ENCODE peak calls at places on chromosomes 7 and 10, in four cellular contexts. One of them, this sample, is unnamed.

GRCh38 chr10:15341502-15342128 is 29.5 kb downstream of the FAM171A1 start:
- DNase-seq in astrocyte: no peak
- DNase-seq in astrocyte of the spinal cord: no peak
- DNase-seq in small intestine: no peak
- DNase-seq in this sample: no peak

GRCh38 chr7:39300276-39300675 is 265.9 kb upstream of the YAE1 start:
- DNase-seq in astrocyte: no peak
- DNase-seq in astrocyte of the spinal cord: no peak
- DNase-seq in small intestine: no peak
- DNase-seq in this sample: no peak

GRCh38 chr7:113768256-113768847 is 150.5 kb downstream of the PPP1R3A start:
- DNase-seq in astrocyte: peak
- DNase-seq in astrocyte of the spinal cord: peak
- DNase-seq in small intestine: peak
- DNase-seq in this sample: no peak

GRCh38 chr10:90742189-90742588 is 115.7 kb downstream of the HTR7 start:
- DNase-seq in astrocyte: peak
- DNase-seq in astrocyte of the spinal cord: peak
- DNase-seq in small intestine: no peak
- DNase-seq in this sample: no peak

GRCh38 chr10:132699411-132700167 is 86.4 kb downstream of the NKX6-2 start:
- DNase-seq in astrocyte: no peak
- DNase-seq in astrocyte of the spinal cord: no peak
- DNase-seq in small intestine: no peak
- DNase-seq in this sample: no peak

GRCh38 chr7:106731637-106732036 is 70.7 kb upstream of the CCDC71L start:
- DNase-seq in astrocyte: peak
- DNase-seq in astrocyte of the spinal cord: no peak
- DNase-seq in small intestine: no peak
- DNase-seq in this sample: no peak

GRCh38 chr7:152200395-152200794 is 174.9 kb downstream of the GALNT11 start:
- DNase-seq in astrocyte: no peak
- DNase-seq in astrocyte of the spinal cord: no peak
- DNase-seq in small intestine: no peak
- DNase-seq in this sample: no peak

GRCh38 chr10:47184724-47185330 is 115.2 kb upstream of the GDF10 start:
- DNase-seq in astrocyte: no peak
- DNase-seq in astrocyte of the spinal cord: no peak
- DNase-seq in small intestine: no peak
- DNase-seq in this sample: no peak

GRCh38 chr7:111147708-111148107 is 56.8 kb downstream of the LRRN3 start:
- DNase-seq in astrocyte: no peak
- DNase-seq in astrocyte of the spinal cord: no peak
- DNase-seq in small intestine: no peak
- DNase-seq in this sample: no peak

GRCh38 chr7:40700653-40701475 is 566.1 kb downstream of the SUGCT start:
- DNase-seq in astrocyte: peak
- DNase-seq in astrocyte of the spinal cord: peak
- DNase-seq in small intestine: no peak
- DNase-seq in this sample: no peak

GRCh38 chr10:76150139-76150885 is 718.9 kb downstream of the LRMDA start:
- DNase-seq in astrocyte: peak
- DNase-seq in astrocyte of the spinal cord: peak
- DNase-seq in small intestine: no peak
- DNase-seq in this sample: peak

GRCh38 chr7:539731-540411 is 20.2 kb upstream of the PDGFA start:
- DNase-seq in astrocyte: peak
- DNase-seq in astrocyte of the spinal cord: peak
- DNase-seq in small intestine: peak
- DNase-seq in this sample: peak

GRCh38 chr10:47023237-47024045 is 112.2 kb downstream of the PTPN20 start:
- DNase-seq in astrocyte: no peak
- DNase-seq in astrocyte of the spinal cord: no peak
- DNase-seq in small intestine: no peak
- DNase-seq in this sample: no peak

GRCh38 chr10:111822661-111823060 is 360.9 kb downstream of the GPAM start:
- DNase-seq in astrocyte: peak
- DNase-seq in astrocyte of the spinal cord: no peak
- DNase-seq in small intestine: no peak
- DNase-seq in this sample: no peak

GRCh38 chr10:46006219-46006618 is 24.2 kb downstream of the NCOA4 start:
- DNase-seq in astrocyte: peak
- DNase-seq in astrocyte of the spinal cord: peak
- DNase-seq in small intestine: no peak
- DNase-seq in this sample: no peak

GRCh38 chr10:82440775-82441174 is 565.8 kb downstream of the NRG3 start:
- DNase-seq in astrocyte: no peak
- DNase-seq in astrocyte of the spinal cord: no peak
- DNase-seq in small intestine: no peak
- DNase-seq in this sample: no peak

GRCh38 chr10:57992321-57993077 is 275.2 kb downstream of the IPMK start:
- DNase-seq in astrocyte: peak
- DNase-seq in astrocyte of the spinal cord: peak
- DNase-seq in small intestine: peak
- DNase-seq in this sample: no peak

GRCh38 chr10:123560301-123561144 is 105.6 kb upstream of the GPR26 start:
- DNase-seq in astrocyte: no peak
- DNase-seq in astrocyte of the spinal cord: no peak
- DNase-seq in small intestine: no peak
- DNase-seq in this sample: no peak

GRCh38 chr7:140314571-140315480 is 83.5 kb downstream of the SLC37A3 start:
- DNase-seq in astrocyte: no peak
- DNase-seq in astrocyte of the spinal cord: no peak
- DNase-seq in small intestine: no peak
- DNase-seq in this sample: no peak

GRCh38 chr10:102352066-102352715 is 43.3 kb upstream of the NFKB2 start:
- DNase-seq in astrocyte: no peak
- DNase-seq in astrocyte of the spinal cord: peak
- DNase-seq in small intestine: peak
- DNase-seq in this sample: peak

GRCh38 chr7:39702133-39702532 is 78.8 kb downstream of the RALA start:
- DNase-seq in astrocyte: no peak
- DNase-seq in astrocyte of the spinal cord: no peak
- DNase-seq in small intestine: no peak
- DNase-seq in this sample: no peak

GRCh38 chr7:490461-491291 is 29.0 kb downstream of the PDGFA start:
- DNase-seq in astrocyte: no peak
- DNase-seq in astrocyte of the spinal cord: no peak
- DNase-seq in small intestine: no peak
- DNase-seq in this sample: no peak

GRCh38 chr10:62972103-62972502 is 155.9 kb upstream of the EGR2 start:
- DNase-seq in astrocyte: peak
- DNase-seq in astrocyte of the spinal cord: no peak
- DNase-seq in small intestine: no peak
- DNase-seq in this sample: no peak

GRCh38 chr10:52653510-52653909 is 119.1 kb downstream of the MBL2 start:
- DNase-seq in astrocyte: no peak
- DNase-seq in astrocyte of the spinal cord: no peak
- DNase-seq in small intestine: peak
- DNase-seq in this sample: no peak

GRCh38 chr10:70508912-70509366 is 30.4 kb downstream of the PALD1 start:
- DNase-seq in astrocyte: no peak
- DNase-seq in astrocyte of the spinal cord: peak
- DNase-seq in small intestine: peak
- DNase-seq in this sample: peak

GRCh38 chr7:74452748-74453320 is 872 bp upstream of the GTF2IRD1 start:
- DNase-seq in astrocyte: peak
- DNase-seq in astrocyte of the spinal cord: peak
- DNase-seq in small intestine: peak
- DNase-seq in this sample: peak

GRCh38 chr7:1850111-1850975 is 180.3 kb downstream of the ELFN1 start:
- DNase-seq in astrocyte: no peak
- DNase-seq in astrocyte of the spinal cord: no peak
- DNase-seq in small intestine: no peak
- DNase-seq in this sample: peak

GRCh38 chr10:46542567-46543323 is 13.7 kb downstream of the GPRIN2 start:
- DNase-seq in astrocyte: no peak
- DNase-seq in astrocyte of the spinal cord: no peak
- DNase-seq in small intestine: no peak
- DNase-seq in this sample: no peak

GRCh38 chr7:1947586-1948217 is 277.6 kb downstream of the ELFN1 start:
- DNase-seq in astrocyte: no peak
- DNase-seq in astrocyte of the spinal cord: no peak
- DNase-seq in small intestine: no peak
- DNase-seq in this sample: no peak

GRCh38 chr7:131621652-131622051 is 65.2 kb upstream of the PODXL start:
- DNase-seq in astrocyte: no peak
- DNase-seq in astrocyte of the spinal cord: no peak
- DNase-seq in small intestine: no peak
- DNase-seq in this sample: no peak

GRCh38 chr7:131626643-131627042 is 70.2 kb upstream of the PODXL start:
- DNase-seq in astrocyte: no peak
- DNase-seq in astrocyte of the spinal cord: no peak
- DNase-seq in small intestine: no peak
- DNase-seq in this sample: no peak

GRCh38 chr7:131625817-131626372 is 69.5 kb upstream of the PODXL start:
- DNase-seq in astrocyte: peak
- DNase-seq in astrocyte of the spinal cord: peak
- DNase-seq in small intestine: no peak
- DNase-seq in this sample: no peak

GRCh38 chr7:131623154-131623553 is 66.7 kb upstream of the PODXL start:
- DNase-seq in astrocyte: peak
- DNase-seq in astrocyte of the spinal cord: peak
- DNase-seq in small intestine: peak
- DNase-seq in this sample: peak

DNA sequence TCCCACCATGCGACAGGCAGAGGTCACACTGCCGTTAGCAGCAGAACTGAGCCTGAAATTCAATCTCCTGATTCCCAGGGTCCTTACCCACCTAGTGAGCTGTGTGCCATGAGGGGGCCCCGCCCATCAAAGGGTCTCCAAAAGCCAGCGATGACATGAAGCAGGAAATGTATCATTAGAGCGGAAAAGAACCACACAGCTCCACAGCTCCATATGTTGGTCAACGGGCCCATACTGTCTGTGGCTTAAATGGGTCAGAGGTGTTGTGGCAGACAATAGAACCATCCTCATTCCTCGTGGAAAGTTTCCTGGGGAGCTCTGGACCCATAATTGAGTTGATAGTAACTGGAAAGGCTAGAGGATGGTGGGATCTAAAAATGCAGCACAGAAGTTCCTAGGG is 68.1 kb upstream of the PODXL start:
- DNase-seq in astrocyte: no peak
- DNase-seq in astrocyte of the spinal cord: no peak
- DNase-seq in small intestine: no peak
- DNase-seq in this sample: no peak
- H3K4me3 ChIP-seq in astrocyte: no peak
- H3K4me3 ChIP-seq in astrocyte of the spinal cord: no peak
- H3K4me3 ChIP-seq in small intestine: no peak
- H3K4me3 ChIP-seq in this sample: no peak

DNA sequence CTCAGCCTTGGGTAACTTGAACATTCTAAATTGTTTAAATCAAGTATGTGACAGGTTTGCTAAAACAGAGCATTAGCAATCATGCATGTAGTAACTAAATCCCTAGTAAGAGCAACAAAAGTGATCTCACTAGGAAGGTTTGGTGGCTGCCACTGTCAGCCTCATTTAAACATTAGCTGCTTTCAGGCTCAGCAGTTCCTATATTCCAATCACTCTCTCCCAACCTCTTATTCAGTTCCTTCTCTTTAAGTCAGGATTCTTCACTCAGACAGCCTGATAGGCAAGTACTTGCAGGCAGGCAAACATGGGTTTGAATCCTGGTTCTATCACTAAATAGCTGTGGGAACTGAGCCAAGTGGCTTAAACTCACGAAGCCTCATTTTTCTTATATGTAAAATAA is 3.6 kb downstream of the CREB3L2 start:
- DNase-seq in astrocyte: no peak
- DNase-seq in astrocyte of the spinal cord: no peak
- DNase-seq in small intestine: no peak
- DNase-seq in this sample: no peak
- H3K4me3 ChIP-seq in astrocyte: peak
- H3K4me3 ChIP-seq in astrocyte of the spinal cord: no peak
- H3K4me3 ChIP-seq in small intestine: peak
- H3K4me3 ChIP-seq in this sample: no peak

GRCh38 chr10:30435068-30435422 is 1.1 kb downstream of the MAP3K8 start:
- DNase-seq in astrocyte: peak
- DNase-seq in astrocyte of the spinal cord: no peak
- DNase-seq in small intestine: no peak
- DNase-seq in this sample: peak
- H3K4me3 ChIP-seq in astrocyte: peak
- H3K4me3 ChIP-seq in astrocyte of the spinal cord: peak
- H3K4me3 ChIP-seq in small intestine: peak
- H3K4me3 ChIP-seq in this sample: peak

DNA sequence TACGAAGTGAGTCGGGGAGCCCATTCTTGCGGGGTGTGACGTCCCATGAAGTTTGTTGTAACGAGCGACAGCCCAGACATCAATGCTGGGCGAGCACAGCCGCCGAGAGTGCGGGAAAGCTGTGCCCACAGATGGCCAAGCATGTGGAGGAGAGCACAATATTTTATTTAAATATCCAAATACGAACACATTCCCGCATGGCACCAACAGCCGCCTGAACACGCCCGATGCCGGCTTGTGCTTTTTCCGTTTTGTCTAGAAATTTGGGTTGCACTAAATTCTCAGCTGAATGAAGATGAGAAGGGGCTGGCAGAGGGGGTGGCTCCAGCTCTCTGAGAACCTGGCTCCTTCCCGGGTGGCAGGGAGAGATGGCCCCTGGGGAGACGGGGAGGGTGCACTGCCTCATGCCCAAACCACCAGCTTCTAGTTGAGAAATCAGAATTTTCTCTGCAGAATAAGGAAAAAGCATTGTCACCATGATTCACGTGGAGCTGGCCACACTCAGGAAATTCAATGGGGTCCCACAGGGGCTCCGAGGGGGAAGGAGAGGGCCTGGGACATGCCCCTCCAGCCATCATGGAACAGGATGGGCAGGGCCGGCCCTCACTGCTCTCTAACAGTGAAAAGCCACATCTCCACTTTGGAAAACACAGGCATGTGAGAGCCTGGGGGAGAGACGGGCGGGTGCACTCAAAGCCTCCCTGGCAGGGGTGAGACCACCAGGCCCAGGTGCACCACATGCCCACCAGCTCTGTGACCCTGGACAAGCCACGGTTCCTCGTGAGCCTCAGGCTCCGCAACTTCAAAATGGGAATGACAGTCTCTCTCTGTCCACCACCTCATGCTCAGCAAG is 48.3 kb downstream of the EBF3 start:
- DNase-seq in astrocyte: no peak
- DNase-seq in astrocyte of the spinal cord: no peak
- DNase-seq in small intestine: no peak
- DNase-seq in this sample: no peak
- H3K4me3 ChIP-seq in astrocyte: no peak
- H3K4me3 ChIP-seq in astrocyte of the spinal cord: no peak
- H3K4me3 ChIP-seq in small intestine: no peak
- H3K4me3 ChIP-seq in this sample: no peak

GRCh38 chr7:43625453-43625852 is 42.5 kb downstream of the STK17A start:
- DNase-seq in astrocyte: no peak
- DNase-seq in astrocyte of the spinal cord: no peak
- DNase-seq in small intestine: peak
- DNase-seq in this sample: no peak
- H3K4me3 ChIP-seq in astrocyte: no peak
- H3K4me3 ChIP-seq in astrocyte of the spinal cord: no peak
- H3K4me3 ChIP-seq in small intestine: no peak
- H3K4me3 ChIP-seq in this sample: no peak